ENCODE peak calls at places on chromosomes 3 and 15, in six cellular contexts. S is Daoy; N is Kasumi-1; C is stimulated activated CD8-positive, alpha-beta memory T cell treated with anti-CD3 and anti-CD28 coated beads, Interleukin-4, amount 100 ng/mL, for 48 hours; Z is ELR; O is anterior cingulate cortex. R is an unnamed sample.

GRCh38 chr3:50627407-50628051 is 10.6 kb downstream of the MAPKAPK3 start:
- DNase-seq in S (peak; percentile 95), C (peak; percentile 53), O (no peak), N (peak; percentile 22), Z (peak; percentile 93), R (peak; percentile 31)

GRCh38 chr3:192005989-192006388 is 545.0 kb downstream of the PYDC2 start:
- DNase-seq in O (no peak), S (peak; percentile 40), C (no peak), N (no peak), Z (no peak), R (peak; percentile 2)

GRCh38 chr3:186534113-186534669 is 10.0 kb downstream of the CRYGS start:
- DNase-seq in C (peak; percentile 59), O (no peak), S (no peak), N (peak; percentile 68), Z (no peak), R (no peak)

GRCh38 chr3:21783834-21784233 is 32.8 kb upstream of the ZNF385D start:
- DNase-seq in N (no peak), C (no peak), Z (no peak), O (no peak), S (no peak), R (no peak)

GRCh38 chr15:99416191-99417188 is 149.3 kb upstream of the MEF2A start:
- DNase-seq in Z (no peak), C (no peak), N (no peak), S (no peak), O (no peak), R (no peak)

GRCh38 chr3:98730338-98730737 is 32.8 kb upstream of the ST3GAL6 start:
- DNase-seq in S (peak; percentile 82), O (no peak), N (no peak), C (peak; percentile 24), Z (peak; percentile 72), R (peak; percentile 83)

GRCh38 chr15:71709808-71710418 is 100.4 kb upstream of the NR2E3 start:
- DNase-seq in Z (no peak), N (no peak), O (no peak), C (no peak), S (no peak), R (no peak)

GRCh38 chr3:111700054-111700453 is 104.9 kb upstream of the ZBED2 start:
- DNase-seq in Z (no peak), C (no peak), N (no peak), S (no peak), O (no peak), R (no peak)

GRCh38 chr3:81816473-81817260 is 55.2 kb upstream of the GBE1 start:
- DNase-seq in C (no peak), Z (no peak), O (no peak), S (no peak), N (no peak), R (no peak)

GRCh38 chr3:33052671-33053070 is 44.3 kb downstream of the GLB1 start:
- DNase-seq in S (no peak), C (no peak), N (no peak), Z (no peak), O (no peak), R (no peak)

GRCh38 chr3:100400424-100400781 is 486 bp downstream of the TOMM70 start:
- DNase-seq in N (peak; percentile 21), C (peak; percentile 53), O (peak; percentile 24), S (peak; percentile 46), Z (peak; percentile 50), R (peak; percentile 48)

GRCh38 chr3:25306741-25307140 is 121.3 kb upstream of the RARB start:
- DNase-seq in O (no peak), C (no peak), N (no peak), S (no peak), Z (no peak), R (no peak)

GRCh38 chr15:83108266-83109219 is 1.1 kb downstream of the TM6SF1 start:
- DNase-seq in S (peak; percentile 55), O (no peak), N (peak; percentile 98), Z (no peak), C (peak; percentile 32), R (peak; percentile 93)

GRCh38 chr15:44719293-44719999 is 8.1 kb downstream of the B2M start:
- DNase-seq in O (no peak), N (no peak), C (peak; percentile 80), S (peak; percentile 36), Z (peak; percentile 60), R (peak; percentile 16)

GRCh38 chr3:191397771-191398170 is 63.2 kb upstream of the PYDC2 start:
- DNase-seq in O (no peak), C (no peak), N (no peak), Z (no peak), S (no peak), R (no peak)

GRCh38 chr3:181103605-181104004 is 114.1 kb upstream of the DNAJC19 start:
- DNase-seq in Z (peak; percentile 27), S (peak; percentile 2), C (no peak), O (no peak), N (peak; percentile 26), R (peak; percentile 3)

GRCh38 chr3:9251055-9251786 is 1.8 kb upstream of the SRGAP3 start:
- DNase-seq in O (no peak), Z (no peak), N (no peak), S (no peak), C (no peak), R (no peak)

GRCh38 chr3:72492240-72492639 is 356.0 kb downstream of the SHQ1 start:
- DNase-seq in N (no peak), Z (peak; percentile 88), C (no peak), O (no peak), S (peak; percentile 86), R (no peak)

GRCh38 chr3:71512000-71512399 is 71.5 kb downstream of the FOXP1 start:
- DNase-seq in S (peak; percentile 44), O (no peak), N (peak; percentile 15), C (no peak), Z (no peak), R (peak; percentile 43)

R was measured in dermis blood vessel endothelial cell.